ENCODE peak calls at places on chromosomes 1 and 21, in ten cellular contexts. L is IMR-90; J is naive thymus-derived CD4-positive, alpha-beta T cell; M is Karpas-422; E is SJCRH30; Z is PC-9; B is cardiac muscle cell; A is PC-3; F is HCT116; H is left ventricle myocardium inferior. N is an unnamed sample. For H3K4me1 and H3K9me3, the result is how much of the 10 kb centered on the place peaks cover.

GRCh38 chr1:45032833-45033232 is 20.8 kb downstream of the UROD start:
- DNase-seq in L (no peak), J (no peak), M (no peak), E (no peak), Z (no peak), B (no peak), A (no peak), F (no peak), H (no peak), N (no peak)

GRCh38 chr1:163213626-163214025 is 10.9 kb upstream of the RGS5 start:
- DNase-seq in L (no peak), J (no peak), M (no peak), E (no peak), Z (no peak), B (no peak), A (no peak), F (no peak), H (no peak), N (no peak)

GRCh38 chr1:199590708-199591107 is 436.8 kb upstream of the NR5A2 start:
- DNase-seq in L (no peak), J (no peak), M (no peak), E (no peak), Z (no peak), B (no peak), A (no peak), F (no peak), H (no peak), N (no peak)

GRCh38 chr1:161216945-161217712 is 2.0 kb downstream of the FCER1G start:
- DNase-seq in L (peak), J (no peak), M (peak), E (no peak), Z (no peak), B (peak), A (no peak), F (no peak), H (no peak), N (no peak)

GRCh38 chr1:55558515-55558914 is 343.4 kb upstream of the USP24 start:
- DNase-seq in L (no peak), J (no peak), M (no peak), E (no peak), Z (no peak), B (no peak), A (no peak), F (no peak), H (no peak), N (no peak)

GRCh38 chr1:201361652-201362504 is 15.6 kb downstream of the TNNT2 start:
- DNase-seq in L (peak), J (no peak), M (peak), E (peak), Z (peak), B (peak), A (peak), F (peak), H (peak), N (no peak)

GRCh38 chr21:37658994-37659458 is 257.2 kb downstream of the KCNJ6 start:
- DNase-seq in L (peak), J (no peak), M (no peak), E (no peak), Z (peak), B (peak), A (peak), F (no peak), H (no peak), N (peak)

GRCh38 chr1:209651148-209651547 is 1.1 kb downstream of the LAMB3 start:
- DNase-seq in L (peak), J (peak), M (peak), E (peak), Z (peak), B (peak), A (peak), F (peak), H (peak), N (no peak)

GRCh38 chr1:168755800-168756418 is 26.9 kb upstream of the DPT start:
- DNase-seq in L (no peak), J (no peak), M (no peak), E (no peak), Z (no peak), B (no peak), A (no peak), F (no peak), H (no peak), N (no peak)

GRCh38 chr21:28548291-28548690 is 444.4 kb downstream of the LTN1 start:
- DNase-seq in L (peak), J (no peak), M (peak), E (no peak), Z (no peak), B (no peak), A (no peak), F (no peak), H (no peak), N (no peak)

GRCh38 chr1:213439703-213440102 is 388.7 kb downstream of the RPS6KC1 start:
- DNase-seq in L (no peak), J (no peak), M (no peak), E (no peak), Z (no peak), B (no peak), A (no peak), F (no peak), H (no peak), N (no peak)
- H3K27ac ChIP-seq in L (no peak), J (no peak), M (no peak), E (no peak), Z (no peak), B (no peak), A (no peak), F (no peak), H (no peak), N (no peak)

GRCh38 chr1:37476460-37477197 is 2.2 kb downstream of the ZC3H12A start:
- DNase-seq in L (peak), J (no peak), M (no peak), E (peak), Z (peak), B (peak), A (peak), F (no peak), H (peak), N (peak)
- H3K4me1 ChIP-seq in L (half or more), J (under half), M (half or more), E (half or more), Z (half or more), B (under half), A (half or more), F (half or more), H (half or more), N (half or more)

DNA sequence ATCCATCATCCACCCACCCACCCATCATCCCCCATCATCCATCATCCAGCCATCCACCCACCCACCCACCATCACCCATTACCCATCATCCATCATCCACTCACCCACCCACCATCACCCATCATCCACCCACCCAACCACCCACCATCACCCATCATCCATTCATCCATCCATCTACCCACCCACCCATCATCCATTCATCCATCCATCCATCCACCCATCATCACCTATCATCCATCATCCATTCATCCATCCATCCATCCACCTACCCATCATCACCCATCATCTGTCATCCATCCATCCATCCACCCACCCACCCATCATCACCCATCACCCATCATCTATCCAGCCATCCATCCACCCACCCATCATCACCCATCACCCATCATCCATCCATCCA is 81.5 kb downstream of the ADARB1 start:
- DNase-seq in L (no peak), J (no peak), M (no peak), E (no peak), Z (no peak), B (no peak), A (no peak), F (no peak), H (no peak), N (no peak)
- H3K9me3 ChIP-seq in L (under half), J (under half), M (under half), E (under half), Z (under half), B (under half), A (under half), F (under half), H (under half), N (under half)

GRCh38 chr1:69638673-69639072 is 71.0 kb downstream of the LRRC7 start:
- DNase-seq in L (no peak), J (no peak), M (no peak), E (no peak), Z (no peak), B (no peak), A (no peak), F (no peak), H (no peak), N (no peak)
- H3K27ac ChIP-seq in L (no peak), J (no peak), M (no peak), E (no peak), Z (no peak), B (no peak), A (no peak), F (no peak), H (no peak), N (no peak)

N was measured in thoracic aorta.